ENCODE peak calls at places on chromosomes 7 and 10, in five cellular contexts. One of them, this sample, is unnamed.

GRCh38 chr7:31858051-31858450 is 171.0 kb downstream of the PPP1R17 start:
- DNase-seq in HFFc6: no peak
- DNase-seq in Calu3: no peak
- DNase-seq in fibroblast of mammary gland: no peak
- DNase-seq in omental fat pad: no peak
- DNase-seq in this sample: no peak

GRCh38 chr7:80642871-80643270 is 4.4 kb downstream of the CD36 start:
- DNase-seq in HFFc6: no peak
- DNase-seq in Calu3: no peak
- DNase-seq in fibroblast of mammary gland: no peak
- DNase-seq in omental fat pad: no peak
- DNase-seq in this sample: no peak

GRCh38 chr10:131676046-131676445 is 224.8 kb upstream of the PPP2R2D start:
- DNase-seq in HFFc6: no peak
- DNase-seq in Calu3: no peak
- DNase-seq in fibroblast of mammary gland: no peak
- DNase-seq in omental fat pad: no peak
- DNase-seq in this sample: no peak

GRCh38 chr7:50595538-50596102 is 30.4 kb upstream of the DDC start:
- DNase-seq in HFFc6: peak; percentile 51
- DNase-seq in Calu3: peak; percentile 36
- DNase-seq in fibroblast of mammary gland: peak; percentile 76
- DNase-seq in omental fat pad: no peak
- DNase-seq in this sample: no peak

GRCh38 chr10:11146402-11147171 is 128.9 kb downstream of the CELF2 start:
- DNase-seq in HFFc6: no peak
- DNase-seq in Calu3: no peak
- DNase-seq in fibroblast of mammary gland: peak; percentile 48
- DNase-seq in omental fat pad: no peak
- DNase-seq in this sample: no peak

GRCh38 chr7:94556028-94556427 is 46.4 kb downstream of the CASD1 start:
- DNase-seq in HFFc6: no peak
- DNase-seq in Calu3: no peak
- DNase-seq in fibroblast of mammary gland: no peak
- DNase-seq in omental fat pad: no peak
- DNase-seq in this sample: peak; percentile 4

GRCh38 chr7:78768859-78769258 is 684.6 kb downstream of the MAGI2 start:
- DNase-seq in HFFc6: peak; percentile 7
- DNase-seq in Calu3: no peak
- DNase-seq in fibroblast of mammary gland: no peak
- DNase-seq in omental fat pad: no peak
- DNase-seq in this sample: no peak

GRCh38 chr10:80187465-80188409 is 17.6 kb downstream of the ANXA11 start:
- DNase-seq in HFFc6: no peak
- DNase-seq in Calu3: no peak
- DNase-seq in fibroblast of mammary gland: no peak
- DNase-seq in omental fat pad: peak; percentile 22
- DNase-seq in this sample: peak; percentile 73

GRCh38 chr10:61404771-61405170 is 48.4 kb downstream of the TMEM26 start:
- DNase-seq in HFFc6: peak; percentile 45
- DNase-seq in Calu3: no peak
- DNase-seq in fibroblast of mammary gland: peak; percentile 61
- DNase-seq in omental fat pad: no peak
- DNase-seq in this sample: no peak

GRCh38 chr10:101693701-101694055 is 1.3 kb downstream of the FBXW4 start:
- DNase-seq in HFFc6: no peak
- DNase-seq in Calu3: peak; percentile 10
- DNase-seq in fibroblast of mammary gland: peak; percentile 64
- DNase-seq in omental fat pad: no peak
- DNase-seq in this sample: peak; percentile 59

GRCh38 chr7:2379821-2380450 is 23.5 kb upstream of the CHST12 start:
- DNase-seq in HFFc6: no peak
- DNase-seq in Calu3: no peak
- DNase-seq in fibroblast of mammary gland: peak; percentile 14
- DNase-seq in omental fat pad: no peak
- DNase-seq in this sample: no peak

GRCh38 chr10:32938554-32939061 is 19.4 kb downstream of the ITGB1 start:
- DNase-seq in HFFc6: no peak
- DNase-seq in Calu3: peak; percentile 55
- DNase-seq in fibroblast of mammary gland: no peak
- DNase-seq in omental fat pad: no peak
- DNase-seq in this sample: no peak

GRCh38 chr7:116809636-116810266 is 52.6 kb upstream of the CAPZA2 start:
- DNase-seq in HFFc6: peak; percentile 71
- DNase-seq in Calu3: peak; percentile 57
- DNase-seq in fibroblast of mammary gland: peak; percentile 77
- DNase-seq in omental fat pad: no peak
- DNase-seq in this sample: peak; percentile 40

GRCh38 chr10:124153601-124153930 is 60.2 kb upstream of the CHST15 start:
- DNase-seq in HFFc6: no peak
- DNase-seq in Calu3: no peak
- DNase-seq in fibroblast of mammary gland: no peak
- DNase-seq in omental fat pad: no peak
- DNase-seq in this sample: no peak

GRCh38 chr10:123398180-123398591 is 244.0 kb downstream of the BUB3 start:
- DNase-seq in HFFc6: no peak
- DNase-seq in Calu3: no peak
- DNase-seq in fibroblast of mammary gland: no peak
- DNase-seq in omental fat pad: no peak
- DNase-seq in this sample: peak; percentile 70

GRCh38 chr10:119030421-119031250 is 1.1 kb downstream of the NANOS1 start:
- DNase-seq in HFFc6: peak; percentile 9
- DNase-seq in Calu3: peak; percentile 46
- DNase-seq in fibroblast of mammary gland: peak; percentile 53
- DNase-seq in omental fat pad: no peak
- DNase-seq in this sample: peak; percentile 85

GRCh38 chr7:57867884-57868701 is 418.1 kb downstream of the ZNF716 start:
- DNase-seq in HFFc6: no peak
- DNase-seq in Calu3: no peak
- DNase-seq in fibroblast of mammary gland: no peak
- DNase-seq in omental fat pad: no peak
- DNase-seq in this sample: peak; percentile 2

GRCh38 chr10:129642427-129642826 is 175.4 kb downstream of the MGMT start:
- DNase-seq in HFFc6: peak; percentile 4
- DNase-seq in Calu3: peak; percentile 18
- DNase-seq in fibroblast of mammary gland: peak; percentile 16
- DNase-seq in omental fat pad: no peak
- DNase-seq in this sample: no peak

GRCh38 chr7:91941450-91941849 is 788 bp downstream of the AKAP9 start:
- DNase-seq in HFFc6: peak; percentile 17
- DNase-seq in Calu3: no peak
- DNase-seq in fibroblast of mammary gland: peak; percentile 29
- DNase-seq in omental fat pad: no peak
- DNase-seq in this sample: peak; percentile 17

GRCh38 chr10:84478155-84478554 is 149.8 kb downstream of the CCSER2 start:
- DNase-seq in HFFc6: peak; percentile 15
- DNase-seq in Calu3: no peak
- DNase-seq in fibroblast of mammary gland: peak; percentile 54
- DNase-seq in omental fat pad: no peak
- DNase-seq in this sample: no peak

GRCh38 chr7:106329408-106329807 is 44.6 kb upstream of the NAMPT start:
- DNase-seq in HFFc6: no peak
- DNase-seq in Calu3: no peak
- DNase-seq in fibroblast of mammary gland: no peak
- DNase-seq in omental fat pad: no peak
- DNase-seq in this sample: no peak

GRCh38 chr10:32854435-32854834 is 103.6 kb downstream of the ITGB1 start:
- DNase-seq in HFFc6: no peak
- DNase-seq in Calu3: no peak
- DNase-seq in fibroblast of mammary gland: no peak
- DNase-seq in omental fat pad: no peak
- DNase-seq in this sample: no peak

GRCh38 chr7:100082978-100083377 is 1.5 kb upstream of the ZNF3 start:
- DNase-seq in HFFc6: no peak
- DNase-seq in Calu3: no peak
- DNase-seq in fibroblast of mammary gland: no peak
- DNase-seq in omental fat pad: no peak
- DNase-seq in this sample: no peak

GRCh38 chr10:4262870-4263269 is 477.9 kb upstream of the KLF6 start:
- DNase-seq in HFFc6: no peak
- DNase-seq in Calu3: no peak
- DNase-seq in fibroblast of mammary gland: no peak
- DNase-seq in omental fat pad: no peak
- DNase-seq in this sample: no peak

GRCh38 chr7:116777613-116778380 is 84.6 kb upstream of the CAPZA2 start:
- DNase-seq in HFFc6: peak; percentile 69
- DNase-seq in Calu3: no peak
- DNase-seq in fibroblast of mammary gland: peak; percentile 69
- DNase-seq in omental fat pad: no peak
- DNase-seq in this sample: no peak

GRCh38 chr7:33050425-33051318 is 11.9 kb downstream of the NT5C3A start:
- DNase-seq in HFFc6: peak; percentile 44
- DNase-seq in Calu3: peak; percentile 47
- DNase-seq in fibroblast of mammary gland: peak; percentile 69
- DNase-seq in omental fat pad: no peak
- DNase-seq in this sample: peak; percentile 31

GRCh38 chr7:149859881-149860280 is 13.9 kb upstream of the ATP6V0E2 start:
- DNase-seq in HFFc6: no peak
- DNase-seq in Calu3: no peak
- DNase-seq in fibroblast of mammary gland: no peak
- DNase-seq in omental fat pad: peak; percentile 11
- DNase-seq in this sample: no peak

GRCh38 chr7:149862156-149862555 is 11.6 kb upstream of the ATP6V0E2 start:
- DNase-seq in HFFc6: no peak
- DNase-seq in Calu3: no peak
- DNase-seq in fibroblast of mammary gland: no peak
- DNase-seq in omental fat pad: peak; percentile 14
- DNase-seq in this sample: no peak

GRCh38 chr7:149861728-149862045 is 12.1 kb upstream of the ATP6V0E2 start:
- DNase-seq in HFFc6: no peak
- DNase-seq in Calu3: no peak
- DNase-seq in fibroblast of mammary gland: no peak
- DNase-seq in omental fat pad: no peak
- DNase-seq in this sample: no peak

GRCh38 chr7:149859369-149859768 is 14.4 kb upstream of the ATP6V0E2 start:
- DNase-seq in HFFc6: no peak
- DNase-seq in Calu3: no peak
- DNase-seq in fibroblast of mammary gland: no peak
- DNase-seq in omental fat pad: peak; percentile 23
- DNase-seq in this sample: no peak

DNA sequence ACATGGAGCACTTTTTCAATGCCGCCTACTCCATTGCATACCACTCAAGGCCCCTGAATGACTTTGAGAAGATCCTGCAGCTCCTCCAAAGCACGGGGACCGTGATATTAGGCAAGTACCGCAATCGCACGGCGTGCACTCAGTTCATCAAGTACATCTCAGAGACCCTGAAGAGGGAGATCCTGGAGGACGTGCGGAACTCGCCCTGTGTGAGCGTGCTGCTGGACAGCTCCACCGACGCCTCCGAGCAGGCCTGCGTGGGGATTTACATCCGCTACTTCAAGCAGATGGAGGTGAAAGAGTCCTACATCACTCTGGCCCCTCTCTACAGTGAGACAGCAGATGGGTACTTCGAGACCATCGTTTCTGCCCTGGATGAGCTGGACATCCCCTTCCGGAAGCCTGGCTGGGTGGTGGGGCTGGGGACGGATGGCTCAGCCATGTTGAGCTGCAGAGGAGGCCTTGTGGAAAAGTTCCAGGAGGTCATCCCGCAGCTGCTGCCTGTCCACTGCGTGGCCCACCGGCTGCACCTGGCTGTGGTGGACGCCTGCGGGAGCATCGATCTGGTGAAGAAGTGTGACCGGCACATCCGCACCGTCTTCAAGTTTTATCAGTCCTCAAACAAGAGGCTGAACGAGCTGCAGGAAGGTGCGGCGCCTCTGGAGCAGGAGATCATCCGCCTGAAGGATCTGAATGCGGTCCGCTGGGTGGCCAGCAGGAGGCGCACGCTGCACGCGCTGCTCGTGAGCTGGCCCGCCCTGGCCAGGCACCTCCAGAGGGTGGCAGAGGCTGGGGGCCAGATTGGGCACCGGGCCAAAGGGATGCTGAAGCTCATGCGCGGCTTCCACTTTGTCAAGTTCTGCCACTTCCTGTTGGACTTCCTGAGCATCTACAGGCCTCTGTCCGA is 12.7 kb upstream of the ATP6V0E2 start:
- DNase-seq in HFFc6: no peak
- DNase-seq in Calu3: no peak
- DNase-seq in fibroblast of mammary gland: no peak
- DNase-seq in omental fat pad: peak; percentile 17
- DNase-seq in this sample: no peak
- TF ChIP-seq CTCF in HFFc6: peak; percentile 60
- TF ChIP-seq CTCF in Calu3: no peak
- TF ChIP-seq CTCF in fibroblast of mammary gland: peak; percentile 27
- TF ChIP-seq CTCF in omental fat pad: no peak
- TF ChIP-seq CTCF in this sample: no peak

DNA sequence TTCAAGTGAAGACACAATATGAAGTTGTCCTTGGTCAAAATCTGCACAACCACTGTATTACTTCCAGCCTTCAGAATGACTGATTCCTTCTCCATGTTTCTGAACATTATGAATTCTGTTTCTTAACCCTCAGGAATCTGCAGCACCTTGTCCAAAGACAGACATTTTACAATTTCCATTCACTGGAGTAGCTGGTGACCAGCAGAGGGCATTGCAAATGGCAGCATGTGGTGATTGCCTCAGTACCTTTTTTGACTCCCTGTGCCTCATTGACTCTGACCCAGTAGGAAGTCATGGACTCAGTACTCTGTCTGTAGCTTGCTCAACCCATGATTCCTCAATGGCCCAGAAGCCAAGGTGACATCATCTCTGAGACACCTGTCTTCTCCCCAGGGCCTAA is 879 bp upstream of the VPS41 start:
- DNase-seq in HFFc6: no peak
- DNase-seq in Calu3: no peak
- DNase-seq in fibroblast of mammary gland: no peak
- DNase-seq in omental fat pad: no peak
- DNase-seq in this sample: no peak
- TF ChIP-seq CTCF in HFFc6: peak; percentile 59
- TF ChIP-seq CTCF in Calu3: peak; percentile 21
- TF ChIP-seq CTCF in fibroblast of mammary gland: no peak
- TF ChIP-seq CTCF in omental fat pad: no peak
- TF ChIP-seq CTCF in this sample: no peak

GRCh38 chr10:42753507-42754154 is 29.0 kb upstream of the BMS1 start:
- DNase-seq in HFFc6: no peak
- DNase-seq in Calu3: peak; percentile 8
- DNase-seq in fibroblast of mammary gland: no peak
- DNase-seq in omental fat pad: no peak
- DNase-seq in this sample: peak; percentile 45

GRCh38 chr10:42755591-42756093 is 27.0 kb upstream of the BMS1 start:
- DNase-seq in HFFc6: no peak
- DNase-seq in Calu3: no peak
- DNase-seq in fibroblast of mammary gland: no peak
- DNase-seq in omental fat pad: no peak
- DNase-seq in this sample: no peak

GRCh38 chr10:42755028-42755451 is 27.6 kb upstream of the BMS1 start:
- DNase-seq in HFFc6: no peak
- DNase-seq in Calu3: peak; percentile 42
- DNase-seq in fibroblast of mammary gland: no peak
- DNase-seq in omental fat pad: no peak
- DNase-seq in this sample: peak; percentile 41

GRCh38 chr10:42754155-42755027 is 28.2 kb upstream of the BMS1 start:
- DNase-seq in HFFc6: no peak
- DNase-seq in Calu3: peak; percentile 40
- DNase-seq in fibroblast of mammary gland: no peak
- DNase-seq in omental fat pad: no peak
- DNase-seq in this sample: peak; percentile 70

GRCh38 chr10:42753126-42753506 is 29.5 kb upstream of the BMS1 start:
- DNase-seq in HFFc6: peak; percentile 27
- DNase-seq in Calu3: peak; percentile 92
- DNase-seq in fibroblast of mammary gland: peak; percentile 72
- DNase-seq in omental fat pad: peak; percentile 63
- DNase-seq in this sample: peak; percentile 80
- TF ChIP-seq CTCF in HFFc6: peak; percentile 78
- TF ChIP-seq CTCF in Calu3: peak; percentile 84
- TF ChIP-seq CTCF in fibroblast of mammary gland: peak; percentile 65
- TF ChIP-seq CTCF in omental fat pad: no peak
- TF ChIP-seq CTCF in this sample: peak; percentile 86

GRCh38 chr10:50271564-50272250 is 20.4 kb upstream of the ASAH2 start:
- DNase-seq in HFFc6: no peak
- DNase-seq in Calu3: no peak
- DNase-seq in fibroblast of mammary gland: no peak
- DNase-seq in omental fat pad: no peak
- DNase-seq in this sample: no peak
- TF ChIP-seq CTCF in HFFc6: no peak
- TF ChIP-seq CTCF in Calu3: no peak
- TF ChIP-seq CTCF in fibroblast of mammary gland: no peak
- TF ChIP-seq CTCF in omental fat pad: no peak
- TF ChIP-seq CTCF in this sample: no peak

This sample was measured in GM20000.